ENCODE peak calls at places on chromosomes 13 and 19, in eight cellular contexts. S is epithelial cell of esophagus; K is ovary; G is BJ; J is esophagus muscularis mucosa; T is NB4; C is CD4-positive, CD25-positive, alpha-beta regulatory T cell; Y is astrocyte of the spinal cord. N is an unnamed sample.

GRCh38 chr19:4052993-4053422 is 13.7 kb downstream of the ZBTB7A start:
- DNase-seq in S (peak), K (no peak), G (no peak), J (no peak), T (no peak), C (no peak), Y (no peak), N (no peak)

GRCh38 chr13:99439048-99439447 is 62.2 kb upstream of the TM9SF2 start:
- DNase-seq in S (no peak), K (no peak), G (no peak), J (no peak), T (no peak), C (no peak), Y (no peak), N (no peak)

GRCh38 chr13:94196426-94196825 is 283.1 kb downstream of the DCT start:
- DNase-seq in S (peak), K (no peak), G (no peak), J (no peak), T (no peak), C (no peak), Y (peak), N (no peak)

GRCh38 chr19:17325881-17326594 is 8.6 kb downstream of the ANO8 start:
- DNase-seq in S (peak), K (no peak), G (no peak), J (no peak), T (no peak), C (no peak), Y (peak), N (no peak)

GRCh38 chr13:21481359-21481758 is 22.3 kb upstream of the ZDHHC20 start:
- DNase-seq in S (no peak), K (no peak), G (no peak), J (no peak), T (no peak), C (no peak), Y (no peak), N (no peak)

GRCh38 chr19:6164906-6165531 is 29.6 kb downstream of the ACSBG2 start:
- DNase-seq in S (peak), K (no peak), G (no peak), J (no peak), T (no peak), C (no peak), Y (no peak), N (no peak)

GRCh38 chr19:6393074-6393981 is at the start of gene GTF2F1:
- DNase-seq in S (peak), K (peak), G (peak), J (peak), T (peak), C (peak), Y (peak), N (peak)

GRCh38 chr19:8144273-8144672 is 5.1 kb downstream of the FBN3 start:
- DNase-seq in S (no peak), K (no peak), G (no peak), J (no peak), T (no peak), C (no peak), Y (no peak), N (no peak)

GRCh38 chr13:28611654-28612131 is 47.2 kb upstream of the POMP start:
- DNase-seq in S (no peak), K (no peak), G (no peak), J (no peak), T (peak), C (peak), Y (no peak), N (no peak)

GRCh38 chr13:85529216-85529590 is 270.0 kb downstream of the SLITRK6 start:
- DNase-seq in S (peak), K (no peak), G (no peak), J (no peak), T (no peak), C (no peak), Y (peak), N (no peak)

GRCh38 chr13:51444922-51445321 is 7.9 kb downstream of the INTS6 start:
- DNase-seq in S (peak), K (no peak), G (no peak), J (no peak), T (peak), C (peak), Y (peak), N (no peak)

GRCh38 chr19:35002037-35002535 is 2.0 kb downstream of the GRAMD1A start:
- DNase-seq in S (no peak), K (no peak), G (no peak), J (no peak), T (no peak), C (no peak), Y (no peak), N (no peak)

GRCh38 chr19:35000338-35000646 is 169 bp downstream of the GRAMD1A start:
- DNase-seq in S (no peak), K (no peak), G (no peak), J (no peak), T (no peak), C (no peak), Y (no peak), N (no peak)

GRCh38 chr19:34999498-35000337 is at the start of gene GRAMD1A:
- DNase-seq in S (peak), K (peak), G (peak), J (peak), T (peak), C (peak), Y (peak), N (peak)

GRCh38 chr19:34998777-34999497 is 1.2 kb upstream of the GRAMD1A start:
- DNase-seq in S (no peak), K (no peak), G (no peak), J (no peak), T (no peak), C (no peak), Y (no peak), N (no peak)

DNA sequence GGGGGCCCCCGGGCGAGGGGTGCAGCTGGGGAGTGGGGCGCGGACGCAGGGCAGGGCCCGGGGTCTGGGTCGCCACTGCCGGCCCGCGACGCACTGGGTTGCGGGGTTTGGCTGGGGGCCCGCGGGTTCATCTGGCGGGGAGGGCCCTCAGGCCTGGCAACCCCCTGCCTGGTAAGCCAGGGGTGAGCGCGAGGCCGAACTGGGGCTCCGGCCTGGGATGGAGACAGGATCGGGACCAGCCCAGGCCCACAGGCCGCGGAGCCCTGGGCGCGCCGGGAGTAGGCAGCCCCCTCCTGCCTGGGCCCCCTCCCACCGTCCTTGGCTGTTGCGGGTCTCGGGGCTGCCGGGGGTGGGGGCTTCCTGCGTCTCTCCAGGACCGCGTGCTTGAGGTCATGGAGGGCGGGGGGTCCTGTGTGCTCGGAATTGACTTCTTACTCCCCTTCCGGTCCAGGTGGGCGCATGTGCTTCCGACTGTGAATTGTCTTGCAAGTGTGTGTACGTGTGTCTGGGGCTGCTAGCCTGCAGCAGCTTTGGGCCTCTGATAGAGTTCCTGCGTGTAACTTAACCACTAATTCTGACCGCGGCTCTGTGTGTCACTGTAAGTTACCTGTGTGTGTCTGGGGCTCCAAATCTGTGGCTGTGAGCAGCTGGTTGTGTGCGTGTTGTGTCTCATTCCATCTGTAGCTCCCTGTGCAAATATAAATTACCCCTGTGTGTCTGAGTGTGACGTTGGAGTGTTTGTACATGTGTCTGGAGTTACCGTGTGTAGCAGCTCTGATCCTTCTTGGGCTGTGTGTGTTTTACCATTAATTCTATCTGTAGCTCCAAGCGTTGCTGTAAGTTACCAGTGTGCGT is 751 bp downstream of the GRAMD1A start:
- DNase-seq in S (peak), K (no peak), G (no peak), J (no peak), T (peak), C (peak), Y (peak), N (peak)
- H3K4me3 ChIP-seq in S (peak), K (peak), G (peak), J (peak), T (peak), C (peak), Y (peak), N (peak)

GRCh38 chr13:91802957-91803356 is 404.5 kb downstream of the GPC5 start:
- DNase-seq in S (no peak), K (no peak), G (no peak), J (no peak), T (no peak), C (no peak), Y (no peak), N (no peak)
- H3K4me3 ChIP-seq in S (no peak), K (no peak), G (no peak), J (no peak), T (no peak), C (no peak), Y (no peak), N (no peak)

GRCh38 chr13:75771818-75772217 is 135.7 kb downstream of the LMO7 start:
- DNase-seq in S (peak), K (no peak), G (no peak), J (no peak), T (no peak), C (no peak), Y (peak), N (peak)
- H3K4me3 ChIP-seq in S (no peak), K (no peak), G (no peak), J (no peak), T (no peak), C (no peak), Y (no peak), N (no peak)

GRCh38 chr19:58398545-58398944 is 3.1 kb downstream of the RNF225 start:
- DNase-seq in S (no peak), K (no peak), G (no peak), J (no peak), T (no peak), C (no peak), Y (no peak), N (no peak)

GRCh38 chr19:58400916-58401824 is 5.7 kb downstream of the RNF225 start:
- DNase-seq in S (peak), K (peak), G (peak), J (peak), T (peak), C (peak), Y (peak), N (peak)

GRCh38 chr19:58401825-58402433 is 6.5 kb downstream of the RNF225 start:
- DNase-seq in S (no peak), K (no peak), G (no peak), J (no peak), T (no peak), C (no peak), Y (no peak), N (no peak)

GRCh38 chr19:58400638-58400915 is 5.1 kb downstream of the RNF225 start:
- DNase-seq in S (no peak), K (no peak), G (no peak), J (no peak), T (no peak), C (no peak), Y (no peak), N (no peak)

GRCh38 chr19:58399903-58400637 is 4.6 kb downstream of the RNF225 start:
- DNase-seq in S (no peak), K (no peak), G (no peak), J (no peak), T (no peak), C (no peak), Y (no peak), N (no peak)
- H3K4me3 ChIP-seq in S (no peak), K (peak), G (peak), J (peak), T (no peak), C (no peak), Y (peak), N (peak)

GRCh38 chr19:10816691-10817090 is 19.3 kb downstream of the TMED1 start:
- DNase-seq in S (no peak), K (no peak), G (no peak), J (no peak), T (no peak), C (no peak), Y (no peak), N (no peak)
- H3K4me3 ChIP-seq in S (no peak), K (peak), G (peak), J (peak), T (no peak), C (no peak), Y (peak), N (peak)

DNA sequence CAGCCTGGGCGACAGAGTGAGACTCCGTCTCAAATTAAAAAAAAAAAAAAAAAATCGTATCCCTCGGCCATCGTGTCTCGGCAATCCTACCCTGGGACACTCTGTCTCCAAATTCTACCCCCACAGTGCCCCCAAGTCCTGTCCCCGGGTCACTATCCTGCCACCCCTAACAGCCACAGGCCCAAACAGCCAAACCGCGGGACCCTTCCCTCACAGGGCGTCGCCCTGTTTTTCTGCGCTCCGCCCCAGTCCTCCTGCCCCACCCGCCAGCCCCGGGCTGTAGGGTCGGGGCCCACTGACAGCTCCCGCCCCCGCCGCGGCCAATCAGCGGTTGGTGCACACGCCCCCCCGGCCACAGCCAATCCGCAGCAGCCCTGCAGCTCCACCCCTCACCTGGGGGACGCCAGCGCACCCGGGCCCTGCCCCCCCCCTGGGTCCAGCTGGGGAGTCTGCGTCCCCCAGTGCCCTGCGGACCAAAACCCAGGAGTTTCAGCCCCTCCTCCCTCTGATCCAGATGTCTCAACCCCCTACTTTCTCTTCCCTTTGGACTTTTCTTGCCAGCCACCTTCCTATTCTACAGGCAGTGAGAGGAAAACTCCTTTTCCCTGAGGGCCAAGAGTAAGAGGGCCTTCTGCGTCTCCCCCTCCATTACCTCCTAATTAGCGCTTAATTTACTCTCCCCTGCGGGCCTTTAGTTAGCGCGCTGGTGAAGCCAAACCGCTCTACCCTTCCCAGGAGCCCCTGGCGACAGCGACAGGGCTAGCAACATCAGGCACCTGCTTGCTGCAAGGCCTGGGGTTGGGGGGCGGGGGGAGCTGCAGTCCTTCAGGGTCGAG is 1.5 kb upstream of the BCAT2 start:
- DNase-seq in S (peak), K (peak), G (no peak), J (peak), T (peak), C (peak), Y (peak), N (no peak)
- H3K4me3 ChIP-seq in S (peak), K (peak), G (peak), J (peak), T (peak), C (peak), Y (peak), N (peak)

GRCh38 chr19:30897034-30897433 is 452.2 kb downstream of the TSHZ3 start:
- DNase-seq in S (no peak), K (no peak), G (no peak), J (no peak), T (no peak), C (no peak), Y (no peak), N (no peak)

GRCh38 chr19:30895946-30896345 is 453.3 kb downstream of the TSHZ3 start:
- DNase-seq in S (no peak), K (no peak), G (no peak), J (no peak), T (no peak), C (no peak), Y (no peak), N (no peak)

GRCh38 chr19:30897553-30897952 is 451.7 kb downstream of the TSHZ3 start:
- DNase-seq in S (no peak), K (no peak), G (no peak), J (no peak), T (no peak), C (no peak), Y (no peak), N (no peak)

GRCh38 chr19:30898353-30899103 is 450.7 kb downstream of the TSHZ3 start:
- DNase-seq in S (no peak), K (no peak), G (no peak), J (no peak), T (no peak), C (no peak), Y (no peak), N (no peak)

DNA sequence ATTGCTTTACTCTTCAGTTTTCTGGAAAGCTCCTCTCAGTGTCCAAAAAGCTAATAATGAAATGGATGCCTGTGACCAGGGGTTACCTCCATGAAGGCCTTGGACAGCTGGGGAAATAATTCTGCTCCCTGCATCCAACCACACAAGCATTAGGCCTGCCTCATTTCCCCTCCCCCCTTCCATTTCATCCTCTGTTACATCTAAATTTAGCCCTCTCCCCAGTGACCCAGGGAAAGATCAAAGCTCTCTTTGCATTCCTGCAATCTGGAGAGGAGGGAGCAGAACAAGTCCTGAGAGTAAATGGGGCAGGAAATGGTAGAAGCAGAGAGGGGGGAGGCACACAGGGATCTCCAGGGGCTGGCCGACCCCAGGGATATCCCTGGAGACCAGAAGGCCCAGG is 452.7 kb downstream of the TSHZ3 start:
- DNase-seq in S (no peak), K (no peak), G (no peak), J (no peak), T (no peak), C (no peak), Y (no peak), N (no peak)
- H3K4me3 ChIP-seq in S (no peak), K (no peak), G (no peak), J (no peak), T (no peak), C (no peak), Y (no peak), N (no peak)

N was measured in skeletal muscle cell.